ENCODE peak calls at places on chromosomes 2 and 18, in six cellular contexts. S is neural crest cell; Y is astrocyte of the spinal cord; E is Kasumi-1; B is activated CD4-positive, alpha-beta T cell treated with anti-CD3 and anti-CD28 coated beads, Interleukin-2, amount 10 ng/mL, durations not matched to agents 7 days and 5 days; Z is CD8-positive, alpha-beta memory T cell. A is an unnamed sample.

GRCh38 chr2:134407154-134407890 is 153.4 kb downstream of the MGAT5 start:
- DNase-seq in Z (no peak), B (no peak), S (no peak), E (no peak), Y (no peak), A (no peak)

GRCh38 chr2:129888896-129889295 is 90.6 kb upstream of the RAB6C start:
- DNase-seq in E (no peak), S (no peak), Z (no peak), B (no peak), Y (no peak), A (no peak)

GRCh38 chr2:220043155-220043992 is 415.9 kb downstream of the SLC4A3 start:
- DNase-seq in S (no peak), E (no peak), Y (peak), Z (no peak), B (no peak), A (peak)

GRCh38 chr18:78783564-78783960 is 196.1 kb upstream of the SALL3 start:
- DNase-seq in S (no peak), Y (no peak), B (no peak), Z (no peak), E (no peak), A (no peak)

GRCh38 chr2:190912731-190913130 is 32.1 kb downstream of the GLS start:
- DNase-seq in S (no peak), Z (no peak), Y (peak), B (no peak), E (no peak), A (peak)

GRCh38 chr2:101150306-101151140 is 659 bp downstream of the TBC1D8 start:
- DNase-seq in E (no peak), B (no peak), Z (no peak), Y (no peak), S (peak), A (peak)

GRCh38 chr2:226794077-226794670 is 5.4 kb downstream of the IRS1 start:
- DNase-seq in B (no peak), Y (peak), S (no peak), Z (no peak), E (no peak), A (peak)

GRCh38 chr2:10166489-10167295 is 44.2 kb downstream of the RRM2 start:
- DNase-seq in S (no peak), Y (no peak), Z (no peak), B (no peak), E (no peak), A (no peak)

GRCh38 chr2:43192039-43192438 is 34.4 kb downstream of the ZFP36L2 start:
- DNase-seq in S (no peak), E (no peak), Z (no peak), B (peak), Y (no peak), A (no peak)

GRCh38 chr2:200702044-200702443 is 109.7 kb upstream of the BZW1 start:
- DNase-seq in B (no peak), S (no peak), Z (no peak), E (no peak), Y (no peak), A (no peak)

GRCh38 chr2:132448771-132449170 is 32.2 kb downstream of the GPR39 start:
- DNase-seq in B (no peak), Y (peak), Z (no peak), E (peak), S (peak), A (peak)

GRCh38 chr2:46771309-46771708 is 144.3 kb downstream of the MCFD2 start:
- DNase-seq in Y (no peak), E (no peak), Z (no peak), S (no peak), B (no peak), A (peak)

GRCh38 chr2:8805278-8806045 is 32.0 kb downstream of the KIDINS220 start:
- DNase-seq in S (no peak), B (no peak), Z (no peak), E (no peak), Y (no peak), A (no peak)

GRCh38 chr2:16139663-16140610 is 199.6 kb downstream of the MYCN start:
- DNase-seq in B (no peak), E (no peak), Y (no peak), Z (no peak), S (no peak), A (no peak)

GRCh38 chr2:126802774-126803421 is 95.8 kb upstream of the TEX51 start:
- DNase-seq in Z (no peak), E (no peak), B (no peak), S (no peak), Y (no peak), A (no peak)

GRCh38 chr2:11767779-11768178 is 21.3 kb downstream of the LPIN1 start:
- DNase-seq in S (no peak), E (no peak), Y (no peak), B (no peak), Z (no peak), A (no peak)

GRCh38 chr2:67465623-67466022 is 68.5 kb downstream of the ETAA1 start:
- DNase-seq in S (no peak), Z (no peak), B (no peak), Y (no peak), E (no peak), A (no peak)

GRCh38 chr2:30361751-30362394 is 85.2 kb upstream of the LCLAT1 start:
- DNase-seq in Y (peak), E (no peak), B (no peak), S (no peak), Z (no peak), A (peak)

GRCh38 chr2:42917374-42918017 is 125.1 kb upstream of the HAAO start:
- DNase-seq in Z (no peak), E (no peak), B (no peak), S (no peak), Y (peak), A (peak)

A was measured in M059J.